ENCODE peak calls at places on chromosomes 11 and 22, in four cellular contexts. A is AG04450, O is transverse colon, L is heart left ventricle. S is an unnamed sample.

GRCh38 chr11:67538306-67538705 is 15.1 kb upstream of the CABP2 start:
- DNase-seq in A (no peak), O (no peak), L (no peak), S (no peak)

GRCh38 chr11:57425565-57426438 is 1.1 kb downstream of the SLC43A3 start:
- DNase-seq in A (no peak), O (peak; percentile 51), L (peak; percentile 72), S (peak; percentile 71)

GRCh38 chr11:46951864-46952263 is 15.3 kb downstream of the CSTPP1 start:
- DNase-seq in A (no peak), O (no peak), L (no peak), S (no peak)

GRCh38 chr11:17683378-17684161 is 35.8 kb upstream of the MYOD1 start:
- DNase-seq in A (peak; percentile 10), O (no peak), L (no peak), S (peak; percentile 91)

GRCh38 chr11:108639146-108639545 is 25.7 kb upstream of the DDX10 start:
- DNase-seq in A (no peak), O (no peak), L (no peak), S (no peak)

GRCh38 chr11:22725079-22725478 is 58.7 kb downstream of the GAS2 start:
- DNase-seq in A (no peak), O (no peak), L (no peak), S (no peak)

GRCh38 chr11:119077839-119078238 is 6.8 kb upstream of the HMBS start:
- DNase-seq in A (no peak), O (no peak), L (no peak), S (no peak)

GRCh38 chr11:127470485-127470884 is 469.9 kb upstream of the KIRREL3 start:
- DNase-seq in A (no peak), O (peak; percentile 8), L (no peak), S (peak; percentile 13)

GRCh38 chr11:46162700-46163099 is 41.4 kb upstream of the PHF21A start:
- DNase-seq in A (no peak), O (no peak), L (no peak), S (no peak)

GRCh38 chr11:34168642-34169051 is 63.2 kb downstream of the NAT10 start:
- DNase-seq in A (no peak), O (no peak), L (no peak), S (no peak)

GRCh38 chr11:75465701-75466531 is 32.9 kb upstream of the KLHL35 start:
- DNase-seq in A (no peak), O (no peak), L (no peak), S (no peak)

GRCh38 chr11:66976048-66976467 is 954 bp downstream of the C11orf86 start:
- DNase-seq in A (no peak), O (no peak), L (no peak), S (no peak)

GRCh38 chr11:115199501-115199900 is 304.7 kb downstream of the CADM1 start:
- DNase-seq in A (no peak), O (no peak), L (no peak), S (no peak)

GRCh38 chr11:73344191-73344607 is 32.0 kb upstream of the RELT start:
- DNase-seq in A (no peak), O (no peak), L (peak; percentile 69), S (no peak)

GRCh38 chr11:12285811-12286222 is 91.6 kb upstream of the PARVA start:
- DNase-seq in A (no peak), O (no peak), L (no peak), S (no peak)

GRCh38 chr22:31898911-31899310 is 45.4 kb upstream of the YWHAH start:
- DNase-seq in A (no peak), O (no peak), L (no peak), S (no peak)

GRCh38 chr22:45180280-45180679 is 16.6 kb downstream of the NUP50 start:
- DNase-seq in A (no peak), O (no peak), L (no peak), S (no peak)

GRCh38 chr22:44755956-44756361 is 3.6 kb downstream of the ARHGAP8 start:
- DNase-seq in A (no peak), O (peak; percentile 71), L (no peak), S (no peak)

GRCh38 chr11:112761911-112762685 is 199.1 kb upstream of the NCAM1 start:
- DNase-seq in A (no peak), O (no peak), L (no peak), S (no peak)

GRCh38 chr11:126467046-126467370 is 111.5 kb downstream of the ST3GAL4 start:
- DNase-seq in A (no peak), O (no peak), L (no peak), S (no peak)

GRCh38 chr11:126011220-126011619 is 51.4 kb downstream of the CDON start:
- DNase-seq in A (no peak), O (no peak), L (no peak), S (no peak)

GRCh38 chr11:64619811-64620285 is 28.8 kb downstream of the SLC22A12 start:
- DNase-seq in A (peak; percentile 7), O (peak; percentile 23), L (peak; percentile 27), S (peak; percentile 59)

GRCh38 chr22:37607010-37607911 is 1.4 kb upstream of the GGA1 start:
- DNase-seq in A (no peak), O (peak; percentile 95), L (peak; percentile 78), S (peak; percentile 67)

GRCh38 chr11:125443767-125444311 is 52.2 kb downstream of the FEZ1 start:
- DNase-seq in A (no peak), O (no peak), L (no peak), S (no peak)

GRCh38 chr11:69525516-69526452 is 44.3 kb downstream of the LINC01488 start:
- DNase-seq in A (no peak), O (no peak), L (no peak), S (no peak)

GRCh38 chr11:61341706-61342105 is 8.7 kb downstream of the TKFC start:
- DNase-seq in A (no peak), O (no peak), L (no peak), S (no peak)

GRCh38 chr22:19812910-19813309 is 41.8 kb downstream of the GNB1L start:
- DNase-seq in A (no peak), O (no peak), L (no peak), S (no peak)

GRCh38 chr11:46352063-46352841 is 5.0 kb downstream of the DGKZ start:
- DNase-seq in A (no peak), O (peak; percentile 41), L (peak; percentile 60), S (no peak)

GRCh38 chr22:32776800-32777199 is 24.7 kb upstream of the TIMP3 start:
- DNase-seq in A (no peak), O (no peak), L (no peak), S (no peak)

GRCh38 chr11:118911113-118911879 is 14.4 kb downstream of the BCL9L start:
- DNase-seq in A (no peak), O (peak; percentile 58), L (no peak), S (peak; percentile 74)

GRCh38 chr11:10770626-10771254 is 19.7 kb downstream of the CTR9 start:
- DNase-seq in A (no peak), O (peak; percentile 29), L (peak; percentile 52), S (peak; percentile 38)

GRCh38 chr11:35852056-35852455 is 91.8 kb upstream of the LDLRAD3 start:
- DNase-seq in A (no peak), O (peak; percentile 9), L (peak; percentile 17), S (no peak)

GRCh38 chr11:95385577-95385976 is 154.6 kb upstream of the SESN3 start:
- DNase-seq in A (no peak), O (no peak), L (no peak), S (no peak)
- H3K4me3 ChIP-seq in A (no peak overlapping the region), O (no peak overlapping the region), L (no peak overlapping the region), S (no peak overlapping the region)

DNA sequence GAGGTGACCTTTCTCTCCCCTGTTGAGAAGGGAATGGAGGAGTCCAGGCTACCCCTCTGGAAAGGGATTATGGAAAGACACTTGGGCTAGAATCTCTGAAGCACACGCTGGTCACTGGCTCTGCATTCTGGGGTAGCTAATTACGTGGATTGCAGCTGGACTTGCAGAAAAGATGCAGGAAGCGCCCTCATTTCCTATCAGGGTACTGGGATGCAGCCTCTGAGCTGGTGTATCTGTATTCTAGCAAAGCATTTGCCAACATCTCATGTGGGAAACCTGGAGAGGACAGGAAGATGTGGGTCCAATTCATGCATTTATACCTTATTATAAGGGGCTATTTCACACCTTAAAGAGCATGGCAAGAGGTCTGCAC is 44.3 kb downstream of the CD82 start:
- DNase-seq in A (no peak), O (no peak), L (no peak), S (no peak)
- H3K27me3 ChIP-seq in A (no peaks in the 10 kb centered on the region), O (no peaks in the 10 kb centered on the region), L (no peaks in the 10 kb centered on the region), S (no peaks in the 10 kb centered on the region)

GRCh38 chr22:39664485-39665200 is 94.1 kb downstream of the CACNA1I start:
- DNase-seq in A (no peak), O (peak; percentile 24), L (no peak), S (no peak)
- H3K4me3 ChIP-seq in A (no peak overlapping the region), O (no peak overlapping the region), L (no peak overlapping the region), S (no peak overlapping the region)

DNA sequence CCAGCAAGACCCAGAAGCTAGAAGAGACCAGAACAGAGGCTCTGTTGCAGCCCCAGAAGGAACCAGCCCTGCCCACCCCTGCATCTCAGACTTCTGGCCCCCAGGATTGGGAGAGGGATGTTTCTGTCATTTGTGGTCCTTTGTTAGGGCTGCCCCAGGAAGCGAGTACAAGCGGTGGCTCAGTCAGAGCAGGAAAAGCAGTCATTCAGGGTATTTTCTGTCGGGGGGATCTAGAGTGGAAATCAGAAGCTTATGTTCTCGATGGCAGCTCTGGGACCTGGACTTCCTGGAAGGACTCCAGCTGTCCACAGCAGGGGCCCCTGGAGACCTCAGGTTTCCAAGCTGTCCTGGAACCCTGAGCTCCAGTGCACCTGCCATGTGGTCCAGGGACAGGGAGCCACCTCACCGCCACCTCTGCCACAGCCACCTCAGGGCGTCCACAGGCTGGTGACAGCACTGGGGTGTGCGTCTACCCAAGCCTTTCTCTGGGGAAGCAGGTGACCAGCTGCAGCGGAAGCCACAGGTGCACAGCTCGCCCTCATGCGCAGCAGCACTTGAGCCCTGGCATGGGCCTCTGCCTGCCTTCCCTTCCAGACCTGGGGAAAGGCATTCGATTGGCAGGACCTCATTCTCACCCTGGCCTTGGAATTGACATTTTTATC is 2.6 kb downstream of the KRTAP5-5 start:
- DNase-seq in A (no peak), O (no peak), L (no peak), S (no peak)
- H3K27me3 ChIP-seq in A (peaks cover 41% of the 10 kb centered on the region), O (peaks cover 35% of the 10 kb centered on the region), L (peaks cover 12% of the 10 kb centered on the region), S (peaks cover 53% of the 10 kb centered on the region)

GRCh38 chr22:41417622-41418390 is 28.8 kb downstream of the TOB2 start:
- DNase-seq in A (no peak), O (peak; percentile 89), L (peak; percentile 89), S (peak; percentile 90)

GRCh38 chr22:41418717-41419116 is 27.9 kb downstream of the TOB2 start:
- DNase-seq in A (no peak), O (no peak), L (no peak), S (no peak)

GRCh38 chr22:41410311-41410751 is 28.6 kb downstream of the TEF start:
- DNase-seq in A (no peak), O (no peak), L (peak; percentile 67), S (no peak)

GRCh38 chr22:41411021-41411851 is 29.5 kb downstream of the TEF start:
- DNase-seq in A (no peak), O (no peak), L (no peak), S (no peak)

GRCh38 chr22:41415554-41415953 is 31.0 kb downstream of the TOB2 start:
- DNase-seq in A (no peak), O (no peak), L (no peak), S (no peak)
- H3K4me3 ChIP-seq in A (no peak overlapping the region), O (no peak overlapping the region), L (peak overlapping the region; percentile 78), S (no peak overlapping the region)

S was measured in MG63.